ENCODE peak calls at places on chromosomes 13 and 19, in six cellular contexts. One of them, this sample, is unnamed.

GRCh38 chr19:23916991-23917390 is 2.3 kb downstream of the ZNF726 start:
- DNase-seq in hepatocyte: no peak
- DNase-seq in lower leg skin: no peak
- DNase-seq in EL: peak; percentile 4
- DNase-seq in GM23248: peak; percentile 51
- DNase-seq in LoVo: no peak
- DNase-seq in this sample: no peak

GRCh38 chr13:92842145-92842544 is 384.5 kb upstream of the GPC6 start:
- DNase-seq in lower leg skin: no peak
- DNase-seq in GM23248: peak; percentile 70
- DNase-seq in LoVo: no peak
- DNase-seq in EL: peak; percentile 88
- DNase-seq in hepatocyte: no peak
- DNase-seq in this sample: no peak

GRCh38 chr13:41954226-41954625 is 6.7 kb downstream of the VWA8 start:
- DNase-seq in EL: no peak
- DNase-seq in LoVo: no peak
- DNase-seq in lower leg skin: no peak
- DNase-seq in GM23248: no peak
- DNase-seq in hepatocyte: no peak
- DNase-seq in this sample: no peak

GRCh38 chr13:20118268-20119140 is 42.3 kb downstream of the GJA3 start:
- DNase-seq in EL: peak; percentile 47
- DNase-seq in LoVo: peak; percentile 46
- DNase-seq in hepatocyte: peak; percentile 84
- DNase-seq in lower leg skin: no peak
- DNase-seq in GM23248: peak; percentile 75
- DNase-seq in this sample: no peak

GRCh38 chr19:4517451-4518057 is 732 bp downstream of the PLIN4 start:
- DNase-seq in LoVo: no peak
- DNase-seq in EL: no peak
- DNase-seq in GM23248: no peak
- DNase-seq in hepatocyte: no peak
- DNase-seq in lower leg skin: no peak
- DNase-seq in this sample: no peak

GRCh38 chr19:1610579-1610978 is 5.3 kb upstream of the UQCR11 start:
- DNase-seq in lower leg skin: no peak
- DNase-seq in GM23248: no peak
- DNase-seq in LoVo: no peak
- DNase-seq in EL: no peak
- DNase-seq in hepatocyte: no peak
- DNase-seq in this sample: no peak

GRCh38 chr13:35961002-35961401 is 170.2 kb downstream of the DCLK1 start:
- DNase-seq in hepatocyte: no peak
- DNase-seq in LoVo: no peak
- DNase-seq in GM23248: peak; percentile 39
- DNase-seq in EL: peak; percentile 17
- DNase-seq in lower leg skin: no peak
- DNase-seq in this sample: no peak

GRCh38 chr19:4370418-4371041 is 27.2 kb downstream of the MPND start:
- DNase-seq in hepatocyte: no peak
- DNase-seq in GM23248: no peak
- DNase-seq in EL: no peak
- DNase-seq in LoVo: no peak
- DNase-seq in lower leg skin: no peak
- DNase-seq in this sample: no peak

GRCh38 chr19:53662209-53662608 is 30.4 kb downstream of the DPRX start:
- DNase-seq in EL: no peak
- DNase-seq in LoVo: no peak
- DNase-seq in hepatocyte: no peak
- DNase-seq in lower leg skin: no peak
- DNase-seq in GM23248: no peak
- DNase-seq in this sample: no peak

GRCh38 chr13:29883941-29884518 is 33.6 kb upstream of the UBL3 start:
- DNase-seq in lower leg skin: no peak
- DNase-seq in LoVo: no peak
- DNase-seq in hepatocyte: no peak
- DNase-seq in EL: peak; percentile 71
- DNase-seq in GM23248: no peak
- DNase-seq in this sample: no peak

GRCh38 chr13:82740442-82740841 is 1141.8 kb downstream of the SLITRK1 start:
- DNase-seq in hepatocyte: no peak
- DNase-seq in GM23248: no peak
- DNase-seq in EL: no peak
- DNase-seq in lower leg skin: no peak
- DNase-seq in LoVo: no peak
- DNase-seq in this sample: no peak

GRCh38 chr13:39822437-39822836 is 167.0 kb downstream of the COG6 start:
- DNase-seq in lower leg skin: no peak
- DNase-seq in LoVo: no peak
- DNase-seq in EL: no peak
- DNase-seq in hepatocyte: no peak
- DNase-seq in GM23248: no peak
- DNase-seq in this sample: no peak

GRCh38 chr19:15015946-15016542 is 33.2 kb upstream of the CASP14 start:
- DNase-seq in lower leg skin: no peak
- DNase-seq in LoVo: peak; percentile 41
- DNase-seq in EL: peak; percentile 14
- DNase-seq in GM23248: peak; percentile 36
- DNase-seq in hepatocyte: peak; percentile 53
- DNase-seq in this sample: no peak

GRCh38 chr13:36359301-36359950 is 13.2 kb upstream of the SPART start:
- DNase-seq in EL: no peak
- DNase-seq in hepatocyte: no peak
- DNase-seq in lower leg skin: no peak
- DNase-seq in LoVo: no peak
- DNase-seq in GM23248: no peak
- DNase-seq in this sample: no peak

GRCh38 chr13:98965325-98965724 is 12.5 kb downstream of the DOCK9 start:
- DNase-seq in GM23248: no peak
- DNase-seq in LoVo: no peak
- DNase-seq in lower leg skin: no peak
- DNase-seq in hepatocyte: no peak
- DNase-seq in EL: no peak
- DNase-seq in this sample: no peak

GRCh38 chr19:50162988-50163387 is at the start of gene IZUMO2:
- DNase-seq in hepatocyte: no peak
- DNase-seq in EL: no peak
- DNase-seq in LoVo: no peak
- DNase-seq in GM23248: no peak
- DNase-seq in lower leg skin: no peak
- DNase-seq in this sample: no peak

GRCh38 chr13:113029487-113030258 is 60.7 kb downstream of the MCF2L start:
- DNase-seq in lower leg skin: no peak
- DNase-seq in GM23248: peak; percentile 19
- DNase-seq in LoVo: peak; percentile 5
- DNase-seq in hepatocyte: peak; percentile 69
- DNase-seq in EL: peak; percentile 16
- DNase-seq in this sample: no peak

GRCh38 chr19:5298502-5298901 is 42.1 kb downstream of the PTPRS start:
- DNase-seq in lower leg skin: peak; percentile 74
- DNase-seq in GM23248: no peak
- DNase-seq in EL: no peak
- DNase-seq in hepatocyte: no peak
- DNase-seq in LoVo: peak; percentile 3
- DNase-seq in this sample: no peak

GRCh38 chr13:76886292-76887061 is at the start of gene KCTD12:
- DNase-seq in lower leg skin: peak; percentile 87
- DNase-seq in hepatocyte: peak; percentile 93
- DNase-seq in LoVo: peak; percentile 60
- DNase-seq in EL: peak; percentile 72
- DNase-seq in GM23248: peak; percentile 92
- DNase-seq in this sample: peak; percentile 89

GRCh38 chr13:111666377-111666776 is 345.9 kb downstream of the TEX29 start:
- DNase-seq in GM23248: no peak
- DNase-seq in hepatocyte: no peak
- DNase-seq in EL: no peak
- DNase-seq in lower leg skin: no peak
- DNase-seq in LoVo: no peak
- DNase-seq in this sample: no peak

GRCh38 chr13:62879071-62879470 is 1463.4 kb upstream of the PCDH20 start:
- DNase-seq in LoVo: no peak
- DNase-seq in EL: peak; percentile 52
- DNase-seq in lower leg skin: no peak
- DNase-seq in hepatocyte: no peak
- DNase-seq in GM23248: peak; percentile 44
- DNase-seq in this sample: no peak

GRCh38 chr13:40402931-40403412 is 263.5 kb downstream of the FOXO1 start:
- DNase-seq in lower leg skin: no peak
- DNase-seq in hepatocyte: no peak
- DNase-seq in EL: peak; percentile 70
- DNase-seq in GM23248: peak; percentile 72
- DNase-seq in LoVo: no peak
- DNase-seq in this sample: no peak